ENCODE peak calls at places on chromosomes 16 and 17, in five cellular contexts. One of them, this sample, is unnamed.

GRCh38 chr17:67058036-67058435 is 13.7 kb downstream of the CACNG1 start:
- DNase-seq in sciatic nerve: no peak
- DNase-seq in foreskin fibroblast: no peak
- DNase-seq in left cardiac atrium: no peak
- DNase-seq in mucosa of descending colon: no peak
- DNase-seq in this sample: peak; percentile 20

GRCh38 chr16:29816694-29817441 is 916 bp downstream of the PAGR1 start:
- DNase-seq in left cardiac atrium: peak; percentile 79
- DNase-seq in sciatic nerve: peak; percentile 76
- DNase-seq in mucosa of descending colon: peak; percentile 85
- DNase-seq in foreskin fibroblast: peak; percentile 76
- DNase-seq in this sample: peak; percentile 93

GRCh38 chr17:30396129-30396528 is 17.4 kb downstream of the CPD start:
- DNase-seq in left cardiac atrium: no peak
- DNase-seq in mucosa of descending colon: no peak
- DNase-seq in foreskin fibroblast: no peak
- DNase-seq in sciatic nerve: no peak
- DNase-seq in this sample: no peak

GRCh38 chr16:85157813-85158701 is 45.8 kb upstream of the CIBAR2 start:
- DNase-seq in left cardiac atrium: no peak
- DNase-seq in mucosa of descending colon: no peak
- DNase-seq in sciatic nerve: no peak
- DNase-seq in foreskin fibroblast: no peak
- DNase-seq in this sample: no peak

GRCh38 chr16:49183911-49184310 is 97.7 kb downstream of the CBLN1 start:
- DNase-seq in mucosa of descending colon: no peak
- DNase-seq in left cardiac atrium: no peak
- DNase-seq in foreskin fibroblast: no peak
- DNase-seq in sciatic nerve: no peak
- DNase-seq in this sample: no peak

GRCh38 chr17:29573558-29573870 is 5.0 kb downstream of the TP53I13 start:
- DNase-seq in mucosa of descending colon: no peak
- DNase-seq in foreskin fibroblast: no peak
- DNase-seq in left cardiac atrium: no peak
- DNase-seq in sciatic nerve: peak; percentile 56
- DNase-seq in this sample: peak; percentile 70

GRCh38 chr17:15914400-15915165 is 30.3 kb upstream of the ADORA2B start:
- DNase-seq in mucosa of descending colon: no peak
- DNase-seq in sciatic nerve: no peak
- DNase-seq in foreskin fibroblast: peak; percentile 19
- DNase-seq in left cardiac atrium: no peak
- DNase-seq in this sample: no peak

GRCh38 chr17:82962163-82962720 is 117.2 kb upstream of the METRNL start:
- DNase-seq in mucosa of descending colon: peak; percentile 48
- DNase-seq in sciatic nerve: peak; percentile 26
- DNase-seq in left cardiac atrium: no peak
- DNase-seq in foreskin fibroblast: peak; percentile 15
- DNase-seq in this sample: peak; percentile 53

GRCh38 chr17:30551666-30552339 is 74.6 kb downstream of the GOSR1 start:
- DNase-seq in mucosa of descending colon: no peak
- DNase-seq in foreskin fibroblast: no peak
- DNase-seq in left cardiac atrium: no peak
- DNase-seq in sciatic nerve: no peak
- DNase-seq in this sample: no peak

GRCh38 chr17:40326014-40326831 is 17.2 kb downstream of the RARA start:
- DNase-seq in mucosa of descending colon: peak; percentile 69
- DNase-seq in sciatic nerve: no peak
- DNase-seq in left cardiac atrium: no peak
- DNase-seq in foreskin fibroblast: no peak
- DNase-seq in this sample: peak; percentile 86

GRCh38 chr17:8725881-8726280 is 18.8 kb downstream of the CCDC42 start:
- DNase-seq in left cardiac atrium: no peak
- DNase-seq in sciatic nerve: no peak
- DNase-seq in foreskin fibroblast: no peak
- DNase-seq in mucosa of descending colon: no peak
- DNase-seq in this sample: no peak

GRCh38 chr17:80425835-80426426 is 11.0 kb downstream of the ENDOV start:
- DNase-seq in foreskin fibroblast: no peak
- DNase-seq in sciatic nerve: no peak
- DNase-seq in mucosa of descending colon: no peak
- DNase-seq in left cardiac atrium: peak; percentile 10
- DNase-seq in this sample: peak; percentile 59

GRCh38 chr16:4347010-4347409 is 4.1 kb downstream of the PAM16 start:
- DNase-seq in sciatic nerve: no peak
- DNase-seq in left cardiac atrium: no peak
- DNase-seq in mucosa of descending colon: no peak
- DNase-seq in foreskin fibroblast: no peak
- DNase-seq in this sample: no peak

GRCh38 chr17:71959129-71959528 is 161.7 kb upstream of the SOX9 start:
- DNase-seq in left cardiac atrium: no peak
- DNase-seq in sciatic nerve: no peak
- DNase-seq in mucosa of descending colon: no peak
- DNase-seq in foreskin fibroblast: peak; percentile 7
- DNase-seq in this sample: no peak

GRCh38 chr16:76956801-76957200 is 234.2 kb upstream of the MON1B start:
- DNase-seq in left cardiac atrium: no peak
- DNase-seq in foreskin fibroblast: no peak
- DNase-seq in sciatic nerve: no peak
- DNase-seq in mucosa of descending colon: no peak
- DNase-seq in this sample: no peak

GRCh38 chr17:15954222-15954621 is 9.3 kb downstream of the ADORA2B start:
- DNase-seq in left cardiac atrium: no peak
- DNase-seq in sciatic nerve: no peak
- DNase-seq in mucosa of descending colon: no peak
- DNase-seq in foreskin fibroblast: peak; percentile 97
- DNase-seq in this sample: peak; percentile 40

GRCh38 chr17:7713782-7714181 is 3.8 kb upstream of the DNAH2 start:
- DNase-seq in mucosa of descending colon: no peak
- DNase-seq in left cardiac atrium: no peak
- DNase-seq in foreskin fibroblast: no peak
- DNase-seq in sciatic nerve: no peak
- DNase-seq in this sample: no peak

GRCh38 chr17:42720996-42721583 is 23.8 kb downstream of the EZH1 start:
- DNase-seq in mucosa of descending colon: no peak
- DNase-seq in foreskin fibroblast: peak; percentile 37
- DNase-seq in left cardiac atrium: no peak
- DNase-seq in sciatic nerve: no peak
- DNase-seq in this sample: no peak

GRCh38 chr17:11628374-11628773 is 30.1 kb downstream of the DNAH9 start:
- DNase-seq in sciatic nerve: no peak
- DNase-seq in left cardiac atrium: no peak
- DNase-seq in mucosa of descending colon: no peak
- DNase-seq in foreskin fibroblast: no peak
- DNase-seq in this sample: no peak

GRCh38 chr16:53893731-53894435 is 189.9 kb downstream of the FTO start:
- DNase-seq in sciatic nerve: no peak
- DNase-seq in mucosa of descending colon: no peak
- DNase-seq in foreskin fibroblast: peak; percentile 76
- DNase-seq in left cardiac atrium: peak; percentile 26
- DNase-seq in this sample: no peak

GRCh38 chr16:9072806-9073341 is 18.6 kb upstream of the HAPSTR1 start:
- DNase-seq in sciatic nerve: no peak
- DNase-seq in foreskin fibroblast: peak; percentile 78
- DNase-seq in left cardiac atrium: no peak
- DNase-seq in mucosa of descending colon: no peak
- DNase-seq in this sample: no peak

GRCh38 chr17:144936-145670 is 7.7 kb downstream of the SCGB1C2 start:
- DNase-seq in foreskin fibroblast: no peak
- DNase-seq in sciatic nerve: peak; percentile 42
- DNase-seq in mucosa of descending colon: peak; percentile 8
- DNase-seq in left cardiac atrium: peak; percentile 7
- DNase-seq in this sample: no peak

GRCh38 chr17:43549496-43549895 is 3.4 kb upstream of the ETV4 start:
- DNase-seq in sciatic nerve: no peak
- DNase-seq in left cardiac atrium: no peak
- DNase-seq in mucosa of descending colon: no peak
- DNase-seq in foreskin fibroblast: no peak
- DNase-seq in this sample: no peak

GRCh38 chr16:66036775-66037715 is 329.4 kb upstream of the CDH5 start:
- DNase-seq in left cardiac atrium: no peak
- DNase-seq in mucosa of descending colon: no peak
- DNase-seq in sciatic nerve: peak; percentile 55
- DNase-seq in foreskin fibroblast: peak; percentile 49
- DNase-seq in this sample: no peak